ENCODE peak calls at places on chromosomes 6 and 20, in ten cellular contexts. One of them, this sample, is unnamed.
A peak's percentile ranks its signal among the peaks of the same experiment; 100 is the strongest.

GRCh38 chr20:20317195-20318113 is 50.5 kb upstream of the INSM1 start:
- DNase-seq in A673: peak; percentile 3
- DNase-seq in sigmoid colon: no peak
- DNase-seq in lower leg skin: peak; percentile 84
- DNase-seq in AG09309: no peak
- DNase-seq in colonic mucosa: no peak
- DNase-seq in ovary: no peak
- DNase-seq in CD8-positive, alpha-beta T cell: no peak
- DNase-seq in IMR-90: no peak
- DNase-seq in spleen: no peak
- DNase-seq in this sample: no peak

GRCh38 chr6:61614119-61614518 is 671.9 kb downstream of the KHDRBS2 start:
- DNase-seq in A673: no peak
- DNase-seq in sigmoid colon: no peak
- DNase-seq in lower leg skin: no peak
- DNase-seq in AG09309: no peak
- DNase-seq in colonic mucosa: no peak
- DNase-seq in ovary: no peak
- DNase-seq in CD8-positive, alpha-beta T cell: no peak
- DNase-seq in IMR-90: no peak
- DNase-seq in spleen: no peak
- DNase-seq in this sample: no peak

GRCh38 chr6:43644940-43645612 is at the start of gene RSPH9:
- DNase-seq in A673: peak; percentile 61
- DNase-seq in sigmoid colon: peak; percentile 83
- DNase-seq in lower leg skin: peak; percentile 94
- DNase-seq in AG09309: no peak
- DNase-seq in colonic mucosa: peak; percentile 79
- DNase-seq in ovary: peak; percentile 51
- DNase-seq in CD8-positive, alpha-beta T cell: peak; percentile 33
- DNase-seq in IMR-90: peak; percentile 44
- DNase-seq in spleen: peak; percentile 92
- DNase-seq in this sample: peak; percentile 79

GRCh38 chr20:60206259-60206658 is 248.0 kb downstream of the CDH26 start:
- DNase-seq in A673: peak; percentile 82
- DNase-seq in sigmoid colon: no peak
- DNase-seq in lower leg skin: no peak
- DNase-seq in AG09309: no peak
- DNase-seq in colonic mucosa: no peak
- DNase-seq in ovary: no peak
- DNase-seq in CD8-positive, alpha-beta T cell: no peak
- DNase-seq in IMR-90: peak; percentile 49
- DNase-seq in spleen: no peak
- DNase-seq in this sample: peak; percentile 32

GRCh38 chr6:14912226-14912625 is 333.6 kb upstream of the JARID2 start:
- DNase-seq in A673: no peak
- DNase-seq in sigmoid colon: no peak
- DNase-seq in lower leg skin: peak; percentile 50
- DNase-seq in AG09309: no peak
- DNase-seq in colonic mucosa: no peak
- DNase-seq in ovary: peak; percentile 18
- DNase-seq in CD8-positive, alpha-beta T cell: no peak
- DNase-seq in IMR-90: no peak
- DNase-seq in spleen: no peak
- DNase-seq in this sample: no peak

GRCh38 chr20:3042621-3043020 is 801 bp upstream of the GNRH2 start:
- DNase-seq in A673: no peak
- DNase-seq in sigmoid colon: peak; percentile 83
- DNase-seq in lower leg skin: no peak
- DNase-seq in AG09309: no peak
- DNase-seq in colonic mucosa: no peak
- DNase-seq in ovary: peak; percentile 69
- DNase-seq in CD8-positive, alpha-beta T cell: no peak
- DNase-seq in IMR-90: no peak
- DNase-seq in spleen: peak; percentile 45
- DNase-seq in this sample: no peak

GRCh38 chr6:19866199-19866872 is 29.2 kb downstream of the ID4 start:
- DNase-seq in A673: peak; percentile 23
- DNase-seq in sigmoid colon: no peak
- DNase-seq in lower leg skin: no peak
- DNase-seq in AG09309: no peak
- DNase-seq in colonic mucosa: no peak
- DNase-seq in ovary: no peak
- DNase-seq in CD8-positive, alpha-beta T cell: no peak
- DNase-seq in IMR-90: no peak
- DNase-seq in spleen: no peak
- DNase-seq in this sample: no peak

GRCh38 chr6:138017156-138017757 is 90.0 kb downstream of the PERP start:
- DNase-seq in A673: no peak
- DNase-seq in sigmoid colon: no peak
- DNase-seq in lower leg skin: no peak
- DNase-seq in AG09309: no peak
- DNase-seq in colonic mucosa: no peak
- DNase-seq in ovary: no peak
- DNase-seq in CD8-positive, alpha-beta T cell: no peak
- DNase-seq in IMR-90: no peak
- DNase-seq in spleen: no peak
- DNase-seq in this sample: no peak

GRCh38 chr20:45781391-45781931 is 10.2 kb downstream of the WFDC3 start:
- DNase-seq in A673: no peak
- DNase-seq in sigmoid colon: no peak
- DNase-seq in lower leg skin: no peak
- DNase-seq in AG09309: peak; percentile 77
- DNase-seq in colonic mucosa: no peak
- DNase-seq in ovary: no peak
- DNase-seq in CD8-positive, alpha-beta T cell: no peak
- DNase-seq in IMR-90: peak; percentile 95
- DNase-seq in spleen: no peak
- DNase-seq in this sample: peak; percentile 99

GRCh38 chr6:31175961-31176360 is 5.5 kb upstream of the POU5F1 start:
- DNase-seq in A673: no peak
- DNase-seq in sigmoid colon: no peak
- DNase-seq in lower leg skin: no peak
- DNase-seq in AG09309: no peak
- DNase-seq in colonic mucosa: no peak
- DNase-seq in ovary: no peak
- DNase-seq in CD8-positive, alpha-beta T cell: no peak
- DNase-seq in IMR-90: peak; percentile 69
- DNase-seq in spleen: no peak
- DNase-seq in this sample: peak; percentile 54

GRCh38 chr6:127811939-127812338 is 88.9 kb downstream of the THEMIS start:
- DNase-seq in A673: no peak
- DNase-seq in sigmoid colon: no peak
- DNase-seq in lower leg skin: no peak
- DNase-seq in AG09309: no peak
- DNase-seq in colonic mucosa: no peak
- DNase-seq in ovary: no peak
- DNase-seq in CD8-positive, alpha-beta T cell: no peak
- DNase-seq in IMR-90: no peak
- DNase-seq in spleen: no peak
- DNase-seq in this sample: no peak

GRCh38 chr6:25103603-25104002 is 167.8 kb upstream of the RIPOR2 start:
- DNase-seq in A673: no peak
- DNase-seq in sigmoid colon: no peak
- DNase-seq in lower leg skin: no peak
- DNase-seq in AG09309: no peak
- DNase-seq in colonic mucosa: no peak
- DNase-seq in ovary: no peak
- DNase-seq in CD8-positive, alpha-beta T cell: no peak
- DNase-seq in IMR-90: no peak
- DNase-seq in spleen: no peak
- DNase-seq in this sample: no peak
- H3K4me3 ChIP-seq in A673: no peak overlapping the region
- H3K4me3 ChIP-seq in sigmoid colon: no peak overlapping the region
- H3K4me3 ChIP-seq in lower leg skin: no peak overlapping the region
- H3K4me3 ChIP-seq in AG09309: no peak overlapping the region
- H3K4me3 ChIP-seq in colonic mucosa: no peak overlapping the region
- H3K4me3 ChIP-seq in ovary: no peak overlapping the region
- H3K4me3 ChIP-seq in CD8-positive, alpha-beta T cell: no peak overlapping the region
- H3K4me3 ChIP-seq in IMR-90: no peak overlapping the region
- H3K4me3 ChIP-seq in spleen: no peak overlapping the region
- H3K4me3 ChIP-seq in this sample: no peak overlapping the region

GRCh38 chr6:142045380-142046270 is 87.1 kb upstream of the GJE1 start:
- DNase-seq in A673: peak; percentile 48
- DNase-seq in sigmoid colon: no peak
- DNase-seq in lower leg skin: no peak
- DNase-seq in AG09309: peak; percentile 51
- DNase-seq in colonic mucosa: no peak
- DNase-seq in ovary: no peak
- DNase-seq in CD8-positive, alpha-beta T cell: no peak
- DNase-seq in IMR-90: peak; percentile 51
- DNase-seq in spleen: no peak
- DNase-seq in this sample: peak; percentile 38
- TF ChIP-seq CTCF in A673: peak; percentile 53
- TF ChIP-seq CTCF in sigmoid colon: no peak
- TF ChIP-seq CTCF in lower leg skin: no peak
- TF ChIP-seq CTCF in AG09309: peak; percentile 36
- TF ChIP-seq CTCF in colonic mucosa: no peak
- TF ChIP-seq CTCF in ovary: no peak
- TF ChIP-seq CTCF in CD8-positive, alpha-beta T cell: no peak
- TF ChIP-seq CTCF in IMR-90: peak; percentile 52
- TF ChIP-seq CTCF in spleen: no peak
- TF ChIP-seq CTCF in this sample: peak; percentile 41

GRCh38 chr6:75326557-75327258 is 42.1 kb upstream of the TMEM30A start:
- DNase-seq in A673: no peak
- DNase-seq in sigmoid colon: no peak
- DNase-seq in lower leg skin: no peak
- DNase-seq in AG09309: no peak
- DNase-seq in colonic mucosa: no peak
- DNase-seq in ovary: no peak
- DNase-seq in CD8-positive, alpha-beta T cell: no peak
- DNase-seq in IMR-90: peak; percentile 71
- DNase-seq in spleen: no peak
- DNase-seq in this sample: peak; percentile 29
- H3K4me3 ChIP-seq in A673: no peak overlapping the region
- H3K4me3 ChIP-seq in sigmoid colon: no peak overlapping the region
- H3K4me3 ChIP-seq in lower leg skin: no peak overlapping the region
- H3K4me3 ChIP-seq in AG09309: no peak overlapping the region
- H3K4me3 ChIP-seq in colonic mucosa: no peak overlapping the region
- H3K4me3 ChIP-seq in ovary: no peak overlapping the region
- H3K4me3 ChIP-seq in CD8-positive, alpha-beta T cell: no peak overlapping the region
- H3K4me3 ChIP-seq in IMR-90: no peak overlapping the region
- H3K4me3 ChIP-seq in spleen: no peak overlapping the region
- H3K4me3 ChIP-seq in this sample: no peak overlapping the region

GRCh38 chr20:63215101-63216040 is 560 bp downstream of the YTHDF1 start:
- DNase-seq in A673: peak; percentile 29
- DNase-seq in sigmoid colon: no peak
- DNase-seq in lower leg skin: no peak
- DNase-seq in AG09309: no peak
- DNase-seq in colonic mucosa: peak; percentile 45
- DNase-seq in ovary: peak; percentile 23
- DNase-seq in CD8-positive, alpha-beta T cell: no peak
- DNase-seq in IMR-90: peak; percentile 60
- DNase-seq in spleen: no peak
- DNase-seq in this sample: peak; percentile 69
- TF ChIP-seq CTCF in A673: peak; percentile 22
- TF ChIP-seq CTCF in sigmoid colon: no peak
- TF ChIP-seq CTCF in lower leg skin: no peak
- TF ChIP-seq CTCF in AG09309: peak; percentile 69
- TF ChIP-seq CTCF in colonic mucosa: no peak
- TF ChIP-seq CTCF in ovary: no peak
- TF ChIP-seq CTCF in CD8-positive, alpha-beta T cell: no peak
- TF ChIP-seq CTCF in IMR-90: peak; percentile 64
- TF ChIP-seq CTCF in spleen: no peak
- TF ChIP-seq CTCF in this sample: peak; percentile 71

GRCh38 chr6:40379811-40380210 is 207.4 kb downstream of the LRFN2 start:
- DNase-seq in A673: no peak
- DNase-seq in sigmoid colon: no peak
- DNase-seq in lower leg skin: no peak
- DNase-seq in AG09309: no peak
- DNase-seq in colonic mucosa: no peak
- DNase-seq in ovary: no peak
- DNase-seq in CD8-positive, alpha-beta T cell: no peak
- DNase-seq in IMR-90: no peak
- DNase-seq in spleen: no peak
- DNase-seq in this sample: no peak
- H3K4me3 ChIP-seq in A673: no peak overlapping the region
- H3K4me3 ChIP-seq in sigmoid colon: no peak overlapping the region
- H3K4me3 ChIP-seq in lower leg skin: no peak overlapping the region
- H3K4me3 ChIP-seq in AG09309: no peak overlapping the region
- H3K4me3 ChIP-seq in colonic mucosa: no peak overlapping the region
- H3K4me3 ChIP-seq in ovary: no peak overlapping the region
- H3K4me3 ChIP-seq in CD8-positive, alpha-beta T cell: no peak overlapping the region
- H3K4me3 ChIP-seq in IMR-90: no peak overlapping the region
- H3K4me3 ChIP-seq in spleen: no peak overlapping the region
- H3K4me3 ChIP-seq in this sample: no peak overlapping the region

GRCh38 chr6:156107514-156108150 is 652.0 kb upstream of the NOX3 start:
- DNase-seq in A673: no peak
- DNase-seq in sigmoid colon: no peak
- DNase-seq in lower leg skin: no peak
- DNase-seq in AG09309: no peak
- DNase-seq in colonic mucosa: no peak
- DNase-seq in ovary: no peak
- DNase-seq in CD8-positive, alpha-beta T cell: no peak
- DNase-seq in IMR-90: no peak
- DNase-seq in spleen: no peak
- DNase-seq in this sample: no peak

GRCh38 chr6:156098858-156099257 is 643.2 kb upstream of the NOX3 start:
- DNase-seq in A673: no peak
- DNase-seq in sigmoid colon: no peak
- DNase-seq in lower leg skin: no peak
- DNase-seq in AG09309: no peak
- DNase-seq in colonic mucosa: no peak
- DNase-seq in ovary: no peak
- DNase-seq in CD8-positive, alpha-beta T cell: no peak
- DNase-seq in IMR-90: no peak
- DNase-seq in spleen: no peak
- DNase-seq in this sample: no peak

GRCh38 chr6:156102129-156102528 is 646.5 kb upstream of the NOX3 start:
- DNase-seq in A673: peak; percentile 48
- DNase-seq in sigmoid colon: no peak
- DNase-seq in lower leg skin: no peak
- DNase-seq in AG09309: no peak
- DNase-seq in colonic mucosa: peak; percentile 30
- DNase-seq in ovary: no peak
- DNase-seq in CD8-positive, alpha-beta T cell: no peak
- DNase-seq in IMR-90: peak; percentile 23
- DNase-seq in spleen: no peak
- DNase-seq in this sample: peak; percentile 22
- TF ChIP-seq CTCF in A673: peak; percentile 65
- TF ChIP-seq CTCF in sigmoid colon: no peak
- TF ChIP-seq CTCF in lower leg skin: no peak
- TF ChIP-seq CTCF in AG09309: no peak
- TF ChIP-seq CTCF in colonic mucosa: no peak
- TF ChIP-seq CTCF in ovary: no peak
- TF ChIP-seq CTCF in CD8-positive, alpha-beta T cell: no peak
- TF ChIP-seq CTCF in IMR-90: peak; percentile 36
- TF ChIP-seq CTCF in spleen: no peak
- TF ChIP-seq CTCF in this sample: peak; percentile 41

This sample was measured in fibroblast of villous mesenchyme.